ENCODE peak calls at places on chromosomes 5 and 9, in four cellular contexts. G is NB4, X is sigmoid colon, N is spleen. L is an unnamed sample.

GRCh38 chr9:118271331-118271730 is 567.1 kb downstream of the TLR4 start:
- DNase-seq in G (no peak), X (no peak), N (no peak), L (no peak)

GRCh38 chr9:5453004-5453403 is 2.7 kb downstream of the CD274 start:
- DNase-seq in N (no peak), G (no peak), X (no peak), L (no peak)

GRCh38 chr9:104177003-104177611 is 83.0 kb downstream of the SMC2 start:
- DNase-seq in X (no peak), N (no peak), G (peak; percentile 11), L (no peak)

GRCh38 chr5:97547999-97548797 is 365.2 kb upstream of the RIOK2 start:
- DNase-seq in X (no peak), N (no peak), G (no peak), L (no peak)

GRCh38 chr5:53381-54174 is 38.4 kb upstream of the PLEKHG4B start:
- DNase-seq in G (no peak), N (no peak), X (no peak), L (no peak)

GRCh38 chr5:160923431-160923830 is 71.4 kb upstream of the ATP10B start:
- DNase-seq in N (no peak), X (no peak), G (no peak), L (no peak)

GRCh38 chr5:163916376-163916775 is 411.0 kb downstream of the MAT2B start:
- DNase-seq in X (no peak), G (peak; percentile 95), N (no peak), L (no peak)

GRCh38 chr9:13715430-13715829 is 435.9 kb upstream of the MPDZ start:
- DNase-seq in G (no peak), N (no peak), X (no peak), L (no peak)

GRCh38 chr9:114314881-114315722 is 7.8 kb upstream of the ORM1 start:
- DNase-seq in N (peak; percentile 52), G (no peak), X (no peak), L (peak; percentile 29)

GRCh38 chr5:83654427-83654994 is 66.1 kb downstream of the HAPLN1 start:
- DNase-seq in X (no peak), N (no peak), G (no peak), L (no peak)

GRCh38 chr5:134247411-134247810 is 21.5 kb upstream of the PPP2CA start:
- DNase-seq in N (no peak), X (no peak), G (peak; percentile 81), L (no peak)

GRCh38 chr9:96186601-96187011 is 115.4 kb downstream of the HSD17B3 start:
- DNase-seq in G (no peak), X (peak; percentile 63), N (no peak), L (peak; percentile 51)

GRCh38 chr5:111241696-111242095 is 17.5 kb downstream of the CAMK4 start:
- DNase-seq in N (no peak), G (no peak), X (no peak), L (no peak)

GRCh38 chr5:124686239-124687004 is 60.0 kb downstream of the ZNF608 start:
- DNase-seq in G (no peak), N (no peak), X (no peak), L (no peak)

GRCh38 chr5:141479776-141480175 is 4.0 kb downstream of the PCDHGC3 start:
- DNase-seq in X (no peak), G (peak; percentile 66), N (no peak), L (no peak)

GRCh38 chr5:75017971-75018370 is 34.4 kb downstream of the GCNT4 start:
- DNase-seq in N (no peak), G (no peak), X (no peak), L (no peak)

GRCh38 chr5:15687401-15687800 is 187.4 kb downstream of the FBXL7 start:
- DNase-seq in N (no peak), G (no peak), X (no peak), L (no peak)

GRCh38 chr5:15682566-15682965 is 182.6 kb downstream of the FBXL7 start:
- DNase-seq in X (no peak), G (no peak), N (no peak), L (no peak)

GRCh38 chr5:15682122-15682521 is 182.1 kb downstream of the FBXL7 start:
- DNase-seq in N (no peak), X (no peak), G (no peak), L (no peak)

DNA sequence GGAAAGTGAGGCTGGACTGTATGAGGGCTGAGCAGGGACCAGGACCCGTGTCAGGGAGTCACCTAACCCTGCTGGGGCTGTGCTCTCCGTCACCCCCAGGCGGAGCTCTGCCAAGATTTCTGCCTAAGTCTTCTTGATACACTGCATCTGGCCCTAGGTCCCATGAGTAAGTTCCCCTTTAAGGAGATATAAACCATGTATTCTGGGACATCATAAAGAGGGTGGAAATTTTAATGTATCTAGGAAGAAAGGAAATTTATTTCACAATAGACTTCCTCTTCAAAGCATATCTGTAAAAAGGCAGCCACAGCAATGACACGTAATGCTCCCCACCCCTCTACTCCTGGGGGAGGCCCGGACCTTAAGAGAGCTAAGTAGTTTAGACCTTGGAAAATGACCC is 183.4 kb downstream of the FBXL7 start:
- DNase-seq in N (no peak), G (peak; percentile 50), X (no peak), L (no peak)
- TF ChIP-seq CTCF in N (no peak), G (peak; percentile 54), X (peak; percentile 7), L (no peak)

DNA sequence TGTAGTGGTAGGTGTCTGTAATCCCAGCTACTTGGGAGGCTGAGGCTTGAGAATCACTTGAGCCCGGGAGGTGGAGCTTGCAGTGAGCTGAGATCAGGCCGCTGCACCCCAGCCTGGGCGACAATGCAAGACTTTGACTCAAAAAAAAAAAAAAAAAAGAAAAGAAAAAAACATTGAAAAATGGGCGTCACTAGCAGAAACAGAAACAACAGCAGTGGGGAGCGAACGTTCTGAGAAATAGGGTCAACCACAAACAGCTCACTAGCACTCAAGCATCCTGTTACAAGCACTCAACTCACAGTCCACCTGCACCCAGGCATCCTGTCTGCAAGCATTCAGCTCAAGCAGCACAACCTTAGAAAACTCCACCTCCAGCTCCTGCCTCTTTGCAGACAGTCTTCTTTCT is 17.2 kb downstream of the TRIM14 start:
- DNase-seq in N (peak; percentile 93), G (peak; percentile 92), X (no peak), L (peak; percentile 89)
- TF ChIP-seq POLR2A in N (peak; percentile 34), G (no peak), X (no peak), L (peak; percentile 53)

DNA sequence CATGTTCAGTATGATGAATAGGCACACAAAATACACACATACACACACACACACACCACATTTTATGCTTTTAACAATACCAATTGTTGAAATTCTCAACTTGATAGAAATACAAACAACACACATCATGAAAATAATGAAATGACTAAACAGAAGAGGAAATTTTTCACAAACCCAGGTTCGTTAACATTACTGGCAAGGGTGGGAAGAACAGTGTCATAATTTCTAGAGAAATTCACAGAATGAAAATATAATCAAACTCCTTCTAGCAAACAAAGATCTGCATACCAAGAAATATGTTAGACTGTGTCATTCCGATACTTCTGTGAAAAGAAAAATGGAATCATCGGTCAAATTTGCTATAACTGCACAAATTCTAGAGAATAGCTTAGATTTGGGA is 41.9 kb downstream of the ST8SIA4 start:
- DNase-seq in X (no peak), N (no peak), G (no peak), L (no peak)
- TF ChIP-seq CTCF in X (no peak), N (no peak), G (no peak), L (no peak)

GRCh38 chr9:136996361-136997281 is at the start of gene CLIC3:
- DNase-seq in X (no peak), G (peak; percentile 54), N (peak; percentile 88), L (peak; percentile 81)
- TF ChIP-seq POLR2A in X (no peak), G (no peak), N (no peak), L (no peak)